ENCODE peak calls at places on chromosomes 11 and 22, in nine cellular contexts. B is progenitor cell of endocrine pancreas, H is WERI-Rb-1, N is heart right ventricle, Y is sigmoid colon, V is cardiac muscle cell, F is mammary epithelial cell, M is colonic mucosa, R is BJ. I is an unnamed sample.

GRCh38 chr11:69530278-69531070 is 49.0 kb downstream of the LINC01488 start:
- DNase-seq in B (no peak), H (no peak), N (no peak), Y (peak), V (no peak), F (no peak), M (no peak), R (no peak), I (no peak)

GRCh38 chr11:114610984-114611944 is 15.7 kb upstream of the NXPE4 start:
- DNase-seq in B (no peak), H (no peak), N (no peak), Y (no peak), V (no peak), F (no peak), M (peak), R (no peak), I (peak)

GRCh38 chr11:65496304-65497140 is 2.3 kb upstream of the MALAT1 start:
- DNase-seq in B (no peak), H (peak), N (peak), Y (peak), V (no peak), F (no peak), M (no peak), R (no peak), I (no peak)

GRCh38 chr22:28706845-28707244 is 27.2 kb upstream of the TTC28 start:
- DNase-seq in B (no peak), H (no peak), N (no peak), Y (no peak), V (no peak), F (no peak), M (no peak), R (no peak), I (no peak)

GRCh38 chr11:118996926-118997626 is 862 bp upstream of the CENATAC start:
- DNase-seq in B (no peak), H (no peak), N (no peak), Y (no peak), V (no peak), F (peak), M (no peak), R (no peak), I (peak)

GRCh38 chr11:65551572-65552398 is 6.4 kb downstream of the LTBP3 start:
- DNase-seq in B (peak), H (peak), N (no peak), Y (no peak), V (peak), F (peak), M (peak), R (no peak), I (peak)

GRCh38 chr11:121889168-121889567 is 226.8 kb downstream of the BLID start:
- DNase-seq in B (no peak), H (no peak), N (no peak), Y (no peak), V (no peak), F (no peak), M (no peak), R (no peak), I (no peak)

GRCh38 chr11:75350743-75351540 is 519 bp downstream of the ARRB1 start:
- DNase-seq in B (no peak), H (peak), N (no peak), Y (peak), V (no peak), F (no peak), M (peak), R (no peak), I (peak)

GRCh38 chr22:19429950-19430889 is 1.3 kb downstream of the HIRA start:
- DNase-seq in B (no peak), H (no peak), N (peak), Y (no peak), V (peak), F (peak), M (peak), R (no peak), I (peak)

GRCh38 chr11:117822031-117822521 is 2.5 kb downstream of the FXYD2 start:
- DNase-seq in B (no peak), H (peak), N (no peak), Y (peak), V (peak), F (no peak), M (no peak), R (no peak), I (peak)

GRCh38 chr11:67345247-67345948 is 7.9 kb downstream of the POLD4 start:
- DNase-seq in B (no peak), H (no peak), N (no peak), Y (no peak), V (no peak), F (peak), M (no peak), R (no peak), I (no peak)

GRCh38 chr11:65128182-65129145 is 5.9 kb downstream of the SYVN1 start:
- DNase-seq in B (no peak), H (no peak), N (no peak), Y (peak), V (no peak), F (no peak), M (no peak), R (no peak), I (no peak)

GRCh38 chr11:111299111-111300026 is 1.0 kb downstream of the POU2AF3 start:
- DNase-seq in B (peak), H (peak), N (peak), Y (peak), V (peak), F (peak), M (peak), R (no peak), I (peak)

GRCh38 chr11:32333335-32333991 is 101.9 kb downstream of the WT1 start:
- DNase-seq in B (peak), H (no peak), N (peak), Y (peak), V (peak), F (peak), M (peak), R (no peak), I (peak)

GRCh38 chr22:26354707-26355106 is 74.4 kb upstream of the ASPHD2 start:
- DNase-seq in B (no peak), H (no peak), N (no peak), Y (no peak), V (no peak), F (no peak), M (no peak), R (no peak), I (no peak)

GRCh38 chr22:50310209-50310722 is 2.8 kb upstream of the PLXNB2 start:
- DNase-seq in B (no peak), H (no peak), N (no peak), Y (no peak), V (no peak), F (no peak), M (no peak), R (no peak), I (peak)

GRCh38 chr11:119691020-119691666 is 37.9 kb downstream of the NECTIN1 start:
- DNase-seq in B (no peak), H (no peak), N (no peak), Y (no peak), V (no peak), F (peak), M (no peak), R (no peak), I (no peak)

GRCh38 chr11:47603295-47603694 is 9.1 kb upstream of the C1QTNF4 start:
- DNase-seq in B (no peak), H (no peak), N (no peak), Y (no peak), V (no peak), F (no peak), M (no peak), R (no peak), I (no peak)

GRCh38 chr11:28834877-28835276 is 726.7 kb downstream of the METTL15 start:
- DNase-seq in B (no peak), H (peak), N (no peak), Y (no peak), V (no peak), F (peak), M (no peak), R (peak), I (peak)

GRCh38 chr11:77206264-77207018 is 78.4 kb downstream of the MYO7A start:
- DNase-seq in B (no peak), H (peak), N (no peak), Y (no peak), V (no peak), F (no peak), M (no peak), R (no peak), I (no peak)

GRCh38 chr11:76236092-76237026 is 30.1 kb upstream of the WNT11 start:
- DNase-seq in B (peak), H (peak), N (no peak), Y (peak), V (peak), F (peak), M (no peak), R (no peak), I (peak)

GRCh38 chr11:67119577-67120391 is 721 bp downstream of the KDM2A start:
- DNase-seq in B (peak), H (no peak), N (peak), Y (peak), V (peak), F (peak), M (peak), R (no peak), I (peak)

GRCh38 chr11:15963266-15963665 is 393.1 kb downstream of the SOX6 start:
- DNase-seq in B (no peak), H (no peak), N (no peak), Y (no peak), V (no peak), F (no peak), M (no peak), R (no peak), I (no peak)

GRCh38 chr22:41092847-41093371 is 517 bp downstream of the EP300 start:
- DNase-seq in B (no peak), H (no peak), N (no peak), Y (no peak), V (peak), F (peak), M (peak), R (no peak), I (peak)

GRCh38 chr11:19714387-19715363 is 2.0 kb downstream of the NAV2 start:
- DNase-seq in B (no peak), H (no peak), N (peak), Y (peak), V (peak), F (peak), M (no peak), R (peak), I (peak)

GRCh38 chr11:36609383-36609782 is 11.3 kb upstream of the RAG2 start:
- DNase-seq in B (no peak), H (no peak), N (no peak), Y (no peak), V (peak), F (no peak), M (no peak), R (no peak), I (no peak)

GRCh38 chr22:40212126-40212525 is 34.4 kb downstream of the TNRC6B start:
- DNase-seq in B (no peak), H (no peak), N (peak), Y (no peak), V (peak), F (no peak), M (no peak), R (no peak), I (no peak)

GRCh38 chr11:37699644-37700043 is 1101.6 kb upstream of the RAG2 start:
- DNase-seq in B (no peak), H (no peak), N (no peak), Y (no peak), V (no peak), F (no peak), M (no peak), R (no peak), I (no peak)

GRCh38 chr11:84720706-84721402 is 906.3 kb downstream of the DLG2 start:
- DNase-seq in B (no peak), H (peak), N (peak), Y (peak), V (peak), F (no peak), M (peak), R (no peak), I (peak)

GRCh38 chr22:40613025-40613424 is 23.5 kb downstream of the MRTFA start:
- DNase-seq in B (no peak), H (no peak), N (no peak), Y (no peak), V (no peak), F (no peak), M (no peak), R (no peak), I (no peak)

GRCh38 chr11:93849751-93850584 is 450 bp downstream of the VSTM5 start:
- DNase-seq in B (no peak), H (peak), N (peak), Y (no peak), V (peak), F (peak), M (peak), R (no peak), I (peak)

GRCh38 chr11:105078283-105078682 is 33.1 kb upstream of the CARD16 start:
- DNase-seq in B (no peak), H (no peak), N (no peak), Y (no peak), V (no peak), F (peak), M (no peak), R (no peak), I (no peak)

GRCh38 chr11:132234878-132235277 is 864.5 kb downstream of the NTM start:
- DNase-seq in B (no peak), H (no peak), N (no peak), Y (no peak), V (no peak), F (peak), M (no peak), R (peak), I (no peak)

GRCh38 chr11:10400856-10401255 is 54.2 kb upstream of the AMPD3 start:
- DNase-seq in B (no peak), H (no peak), N (no peak), Y (no peak), V (no peak), F (no peak), M (no peak), R (no peak), I (no peak)

GRCh38 chr22:19014886-19015285 is 78.8 kb upstream of the PRODH start:
- DNase-seq in B (no peak), H (no peak), N (no peak), Y (no peak), V (no peak), F (no peak), M (no peak), R (no peak), I (no peak)

GRCh38 chr11:76152086-76152658 is 54.1 kb downstream of the WNT11 start:
- DNase-seq in B (peak), H (peak), N (peak), Y (peak), V (peak), F (peak), M (peak), R (no peak), I (peak)

GRCh38 chr22:35457729-35458546 is 58.0 kb downstream of the MCM5 start:
- DNase-seq in B (no peak), H (no peak), N (no peak), Y (no peak), V (no peak), F (peak), M (no peak), R (no peak), I (no peak)

GRCh38 chr11:28735511-28735910 is 627.3 kb downstream of the METTL15 start:
- DNase-seq in B (no peak), H (no peak), N (no peak), Y (no peak), V (no peak), F (no peak), M (no peak), R (no peak), I (no peak)

GRCh38 chr11:11988862-11989261 is 19.6 kb downstream of the DKK3 start:
- DNase-seq in B (no peak), H (no peak), N (no peak), Y (no peak), V (peak), F (no peak), M (no peak), R (no peak), I (peak)
- TF ChIP-seq CTCF in B (peak), H (no peak), N (peak), Y (no peak), V (peak), F (peak), M (no peak), R (peak), I (no peak)

GRCh38 chr22:42913874-42914510 is 56.9 kb upstream of the ARFGAP3 start:
- DNase-seq in B (no peak), H (no peak), N (no peak), Y (no peak), V (no peak), F (no peak), M (no peak), R (no peak), I (no peak)

GRCh38 chr22:42915980-42916765 is 59.1 kb upstream of the ARFGAP3 start:
- DNase-seq in B (no peak), H (no peak), N (no peak), Y (no peak), V (peak), F (no peak), M (no peak), R (no peak), I (peak)

GRCh38 chr22:42918500-42918899 is 61.4 kb upstream of the ARFGAP3 start:
- DNase-seq in B (no peak), H (no peak), N (no peak), Y (no peak), V (no peak), F (peak), M (no peak), R (no peak), I (no peak)

GRCh38 chr22:42912049-42912448 is 55.0 kb upstream of the ARFGAP3 start:
- DNase-seq in B (no peak), H (no peak), N (no peak), Y (no peak), V (no peak), F (no peak), M (no peak), R (no peak), I (no peak)

DNA sequence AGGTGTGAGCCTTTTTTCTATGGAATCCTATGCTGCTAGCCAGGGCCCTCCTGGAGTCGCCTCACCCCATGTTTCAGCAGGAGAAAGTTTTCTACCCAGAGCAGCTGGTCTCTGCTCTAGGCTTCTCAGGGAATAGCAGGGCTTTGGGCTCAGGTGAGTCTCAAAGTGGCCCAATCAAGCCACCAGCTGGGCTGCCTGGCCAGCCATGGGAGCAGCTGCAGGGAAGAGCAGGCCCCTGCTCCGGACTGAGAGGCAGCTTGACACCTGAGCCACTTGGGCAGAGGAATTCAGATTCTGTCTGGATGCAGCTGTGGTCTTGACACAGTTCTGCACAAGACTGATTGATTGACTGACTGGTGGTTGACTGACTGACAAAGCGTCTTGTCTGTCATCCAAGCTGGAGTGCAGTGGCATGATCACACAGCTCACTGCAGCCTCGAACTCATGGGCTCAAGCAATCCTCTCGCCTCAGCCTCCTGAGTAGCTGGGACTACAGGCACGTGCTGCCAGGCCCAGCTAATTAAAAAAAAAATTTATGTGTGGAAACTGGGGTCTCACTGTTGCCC is 57.5 kb upstream of the ARFGAP3 start:
- DNase-seq in B (no peak), H (no peak), N (no peak), Y (no peak), V (no peak), F (no peak), M (no peak), R (no peak), I (no peak)
- TF ChIP-seq CTCF in B (no peak), H (no peak), N (no peak), Y (no peak), V (no peak), F (no peak), M (no peak), R (no peak), I (no peak)

GRCh38 chr11:128468106-128468505 is 119.3 kb downstream of the ETS1 start:
- DNase-seq in B (no peak), H (no peak), N (no peak), Y (no peak), V (no peak), F (no peak), M (no peak), R (peak), I (no peak)

GRCh38 chr11:128467610-128468041 is 119.7 kb downstream of the ETS1 start:
- DNase-seq in B (no peak), H (no peak), N (peak), Y (peak), V (no peak), F (peak), M (no peak), R (peak), I (no peak)

GRCh38 chr11:128470081-128470480 is 117.3 kb downstream of the ETS1 start:
- DNase-seq in B (no peak), H (no peak), N (no peak), Y (no peak), V (no peak), F (no peak), M (no peak), R (no peak), I (no peak)

GRCh38 chr11:128471138-128471661 is 116.2 kb downstream of the ETS1 start:
- DNase-seq in B (no peak), H (no peak), N (no peak), Y (no peak), V (no peak), F (no peak), M (no peak), R (no peak), I (no peak)

GRCh38 chr11:128469220-128469619 is 118.1 kb downstream of the ETS1 start:
- DNase-seq in B (no peak), H (no peak), N (no peak), Y (no peak), V (no peak), F (no peak), M (no peak), R (no peak), I (no peak)
- TF ChIP-seq CTCF in B (no peak), H (no peak), N (no peak), Y (no peak), V (no peak), F (no peak), M (no peak), R (no peak), I (no peak)

GRCh38 chr11:73176892-73177155 is 34.7 kb upstream of the FCHSD2 start:
- DNase-seq in B (no peak), H (no peak), N (no peak), Y (peak), V (no peak), F (peak), M (no peak), R (no peak), I (no peak)

GRCh38 chr11:73177380-73178091 is 35.4 kb upstream of the FCHSD2 start:
- DNase-seq in B (no peak), H (no peak), N (peak), Y (peak), V (no peak), F (peak), M (no peak), R (no peak), I (no peak)

GRCh38 chr11:73178681-73179080 is 36.6 kb upstream of the FCHSD2 start:
- DNase-seq in B (no peak), H (no peak), N (no peak), Y (peak), V (no peak), F (no peak), M (no peak), R (no peak), I (no peak)

GRCh38 chr11:73176145-73176891 is 34.2 kb upstream of the FCHSD2 start:
- DNase-seq in B (no peak), H (no peak), N (no peak), Y (peak), V (no peak), F (no peak), M (no peak), R (no peak), I (no peak)

GRCh38 chr11:73178092-73178539 is 36.0 kb upstream of the FCHSD2 start:
- DNase-seq in B (peak), H (peak), N (peak), Y (peak), V (peak), F (peak), M (peak), R (no peak), I (peak)
- TF ChIP-seq CTCF in B (peak), H (peak), N (peak), Y (peak), V (peak), F (peak), M (peak), R (peak), I (peak)

DNA sequence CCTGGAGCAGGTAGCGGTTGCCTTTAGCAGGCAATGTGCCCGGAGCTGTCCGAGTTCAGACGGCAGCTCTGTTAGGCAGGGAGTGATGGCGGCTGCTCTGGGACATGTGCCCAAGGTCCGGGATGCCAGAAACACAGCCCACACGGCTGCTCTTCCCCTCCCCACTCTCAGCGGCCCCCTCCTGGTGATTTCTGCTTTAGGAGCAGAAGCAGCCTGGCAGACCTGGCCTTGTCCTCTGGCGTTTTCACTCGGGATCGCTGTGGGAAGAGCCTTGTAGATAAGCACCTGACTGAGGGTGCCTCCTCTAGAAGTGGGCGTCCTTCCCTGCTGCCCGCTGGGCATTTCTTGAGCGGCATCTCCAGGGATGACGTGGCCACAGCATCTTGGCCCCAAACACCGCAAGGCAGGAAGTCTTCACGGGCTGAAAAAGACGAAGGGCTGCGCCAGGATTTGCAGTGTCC is 392.2 kb downstream of the TBC1D22A start:
- DNase-seq in B (no peak), H (no peak), N (peak), Y (peak), V (peak), F (peak), M (no peak), R (no peak), I (no peak)
- TF ChIP-seq CTCF in B (no peak), H (no peak), N (no peak), Y (no peak), V (peak), F (no peak), M (no peak), R (peak), I (no peak)